ENCODE peak calls at places on chromosomes 5 and 9, in six cellular contexts. T, P, F, X, R and V are unnamed samples.

GRCh38 chr5:107776506-107776905 is 105.8 kb upstream of the EFNA5 start:
- DNase-seq in T (no peak), P (no peak), F (no peak), X (no peak), R (no peak), V (no peak)

GRCh38 chr9:98897745-98898144 is 46.0 kb upstream of the COL15A1 start:
- DNase-seq in T (no peak), P (no peak), F (no peak), X (peak), R (no peak), V (peak)

GRCh38 chr5:140725799-140726471 is 25.7 kb downstream of the ZMAT2 start:
- DNase-seq in T (peak), P (peak), F (peak), X (peak), R (peak), V (peak)

GRCh38 chr5:147522435-147522834 is 12.6 kb upstream of the DPYSL3 start:
- DNase-seq in T (no peak), P (no peak), F (no peak), X (peak), R (no peak), V (no peak)

GRCh38 chr5:108238936-108239887 is 142.7 kb downstream of the FBXL17 start:
- DNase-seq in T (no peak), P (no peak), F (no peak), X (no peak), R (no peak), V (peak)

GRCh38 chr9:96417610-96418073 is 528 bp downstream of the ZNF367 start:
- DNase-seq in T (no peak), P (no peak), F (no peak), X (peak), R (peak), V (no peak)

GRCh38 chr5:136769900-136770684 is 404.7 kb upstream of the TRPC7 start:
- DNase-seq in T (peak), P (peak), F (peak), X (peak), R (peak), V (peak)

GRCh38 chr5:120778491-120779293 is 314.6 kb downstream of the PRR16 start:
- DNase-seq in T (no peak), P (no peak), F (no peak), X (peak), R (no peak), V (peak)

GRCh38 chr5:57346336-57346735 is 136.3 kb downstream of the ACTBL2 start:
- DNase-seq in T (no peak), P (no peak), F (no peak), X (no peak), R (no peak), V (peak)

GRCh38 chr5:110062246-110062645 is 372.5 kb downstream of the MAN2A1 start:
- DNase-seq in T (no peak), P (no peak), F (no peak), X (no peak), R (no peak), V (no peak)

GRCh38 chr5:82494942-82495341 is 216.8 kb upstream of the RPS23 start:
- DNase-seq in T (no peak), P (no peak), F (no peak), X (peak), R (no peak), V (peak)

GRCh38 chr5:56480305-56481146 is 247.4 kb upstream of the ANKRD55 start:
- DNase-seq in T (no peak), P (no peak), F (peak), X (peak), R (no peak), V (peak)

GRCh38 chr9:94554439-94555331 is at the start of gene PCAT7:
- DNase-seq in T (peak), P (no peak), F (peak), X (peak), R (peak), V (peak)

GRCh38 chr9:112665347-112665746 is 52.6 kb downstream of the INIP start:
- DNase-seq in T (peak), P (no peak), F (no peak), X (peak), R (no peak), V (peak)

GRCh38 chr9:8254527-8254926 is 454.9 kb upstream of the DMAC1 start:
- DNase-seq in T (no peak), P (no peak), F (no peak), X (no peak), R (no peak), V (no peak)

GRCh38 chr5:106940986-106941385 is 729.8 kb downstream of the EFNA5 start:
- DNase-seq in T (no peak), P (no peak), F (no peak), X (no peak), R (no peak), V (peak)

GRCh38 chr9:76943071-76943470 is 37.2 kb upstream of the PRUNE2 start:
- DNase-seq in T (no peak), P (no peak), F (no peak), X (no peak), R (no peak), V (no peak)

GRCh38 chr9:106718996-106719395 is 144.0 kb upstream of the ZNF462 start:
- DNase-seq in T (no peak), P (no peak), F (no peak), X (peak), R (no peak), V (peak)

GRCh38 chr5:116600876-116601275 is 26.3 kb upstream of the SEMA6A start:
- DNase-seq in T (no peak), P (no peak), F (no peak), X (peak), R (no peak), V (peak)

GRCh38 chr9:37963936-37964739 is 60.2 kb upstream of the SLC25A51 start:
- DNase-seq in T (no peak), P (no peak), F (no peak), X (peak), R (no peak), V (peak)

GRCh38 chr5:89942171-89942570 is 467.4 kb downstream of the CETN3 start:
- DNase-seq in T (no peak), P (no peak), F (no peak), X (no peak), R (no peak), V (no peak)

GRCh38 chr9:31045810-31046209 is 1338.6 kb upstream of the ACO1 start:
- DNase-seq in T (no peak), P (no peak), F (no peak), X (no peak), R (no peak), V (no peak)

GRCh38 chr9:131092548-131093440 is 3.5 kb upstream of the AIF1L start:
- DNase-seq in T (peak), P (no peak), F (no peak), X (no peak), R (no peak), V (no peak)

GRCh38 chr9:130659699-130660248 is 4.6 kb upstream of the PRDM12 start:
- DNase-seq in T (no peak), P (no peak), F (no peak), X (no peak), R (no peak), V (no peak)

GRCh38 chr9:81268048-81268447 is 421.3 kb downstream of the TLE1 start:
- DNase-seq in T (no peak), P (no peak), F (no peak), X (peak), R (no peak), V (peak)

GRCh38 chr5:95178046-95178651 is 106.7 kb downstream of the MCTP1 start:
- DNase-seq in T (no peak), P (no peak), F (no peak), X (peak), R (no peak), V (peak)

GRCh38 chr9:120327322-120327721 is 252.6 kb downstream of the CDK5RAP2 start:
- DNase-seq in T (no peak), P (no peak), F (no peak), X (no peak), R (no peak), V (no peak)

GRCh38 chr9:133771486-133772482 is 33.6 kb upstream of the SARDH start:
- DNase-seq in T (no peak), P (no peak), F (no peak), X (no peak), R (no peak), V (no peak)

GRCh38 chr5:125093776-125094175 is 347.3 kb upstream of the ZNF608 start:
- DNase-seq in T (no peak), P (no peak), F (no peak), X (peak), R (no peak), V (peak)

GRCh38 chr9:4344946-4345345 is 45.1 kb upstream of the GLIS3 start:
- DNase-seq in T (no peak), P (no peak), F (no peak), X (no peak), R (peak), V (no peak)

GRCh38 chr9:127035948-127036347 is 86.5 kb downstream of the ANGPTL2 start:
- DNase-seq in T (no peak), P (no peak), F (no peak), X (no peak), R (no peak), V (peak)

GRCh38 chr5:135425641-135426040 is 21.5 kb downstream of the DCANP1 start:
- DNase-seq in T (no peak), P (no peak), F (no peak), X (no peak), R (no peak), V (no peak)

GRCh38 chr5:61732376-61732775 is 400.3 kb downstream of the ZSWIM6 start:
- DNase-seq in T (no peak), P (no peak), F (no peak), X (no peak), R (no peak), V (peak)